ENCODE peak calls at places on chromosomes 6 and 20, in eight cellular contexts. K is left ventricle myocardium inferior, S is tibial nerve, X is adrenal gland, N is neural progenitor cell, D is lung, H is psoas muscle, P is heart right ventricle. R is an unnamed sample. For H3K4me1, the result is how much of the 10 kb centered on the place peaks cover.

GRCh38 chr20:2302369-2302768 is 6.6 kb downstream of the TGM3 start:
- DNase-seq in N (no peak), X (no peak), P (no peak), K (no peak), H (no peak), D (no peak), S (no peak), R (no peak)

GRCh38 chr6:25486580-25486979 is 165.4 kb upstream of the SCGN start:
- DNase-seq in K (no peak), N (no peak), D (no peak), S (no peak), P (no peak), X (no peak), H (no peak), R (no peak)

GRCh38 chr6:147223751-147224150 is 19.5 kb downstream of the STXBP5 start:
- DNase-seq in K (no peak), P (no peak), H (no peak), X (no peak), D (no peak), N (no peak), S (no peak), R (no peak)

GRCh38 chr6:96727144-96727543 is 110.1 kb downstream of the GPR63 start:
- DNase-seq in D (no peak), K (no peak), S (no peak), X (no peak), H (no peak), N (no peak), P (no peak), R (no peak)

GRCh38 chr6:8705435-8706020 is 270.2 kb upstream of the SLC35B3 start:
- DNase-seq in H (no peak), P (no peak), K (no peak), D (no peak), X (no peak), N (peak), S (no peak), R (no peak)

GRCh38 chr6:415087-415486 is 23.5 kb downstream of the IRF4 start:
- DNase-seq in S (no peak), N (no peak), P (no peak), H (no peak), K (no peak), X (no peak), D (no peak), R (no peak)

GRCh38 chr20:3813758-3814581 is 6.4 kb upstream of the AP5S1 start:
- DNase-seq in H (no peak), D (no peak), K (no peak), P (no peak), N (no peak), X (no peak), S (no peak), R (no peak)

GRCh38 chr6:32196682-32197616 is 4.5 kb upstream of the GPSM3 start:
- DNase-seq in X (no peak), D (no peak), H (no peak), K (peak), S (no peak), N (peak), P (peak), R (no peak)

GRCh38 chr6:11653028-11653583 is 115.6 kb downstream of the TMEM170B start:
- DNase-seq in D (no peak), H (no peak), S (no peak), N (no peak), X (peak), K (no peak), P (peak), R (no peak)

GRCh38 chr20:4445780-4446179 is 275.9 kb upstream of the PRND start:
- DNase-seq in K (no peak), P (no peak), S (no peak), H (no peak), D (peak), X (no peak), N (no peak), R (no peak)

GRCh38 chr6:30325150-30325872 is 1.4 kb upstream of the TRIM39 start:
- DNase-seq in P (no peak), S (no peak), X (peak), D (peak), H (peak), N (peak), K (peak), R (peak)

GRCh38 chr6:35727206-35727934 is 9.5 kb upstream of the ARMC12 start:
- DNase-seq in X (peak), N (peak), P (peak), H (peak), D (peak), S (peak), K (peak), R (peak)

GRCh38 chr6:113359155-113360140 is 497.7 kb upstream of the MARCKS start:
- DNase-seq in S (no peak), K (no peak), P (peak), X (no peak), N (no peak), H (no peak), D (no peak), R (no peak)

GRCh38 chr6:36076178-36077088 is 48.8 kb downstream of the MAPK14 start:
- DNase-seq in H (no peak), P (no peak), X (no peak), S (no peak), K (no peak), D (no peak), N (no peak), R (no peak)

GRCh38 chr20:11001767-11002540 is 328.2 kb upstream of the JAG1 start:
- DNase-seq in S (no peak), N (no peak), P (no peak), D (no peak), H (peak), K (no peak), X (no peak), R (no peak)

GRCh38 chr6:20632696-20633095 is 98.4 kb downstream of the CDKAL1 start:
- DNase-seq in K (no peak), P (no peak), X (no peak), H (no peak), D (no peak), S (no peak), N (no peak), R (no peak)

GRCh38 chr20:49132995-49133451 is 55.1 kb downstream of the STAU1 start:
- DNase-seq in N (peak), K (no peak), H (no peak), D (no peak), S (no peak), P (peak), X (peak), R (no peak)

GRCh38 chr20:43170771-43171170 is 18.9 kb downstream of the PTPRT start:
- DNase-seq in D (no peak), X (no peak), H (no peak), K (no peak), N (no peak), P (no peak), S (no peak), R (no peak)

GRCh38 chr6:166417285-166417691 is 34.5 kb upstream of the MPC1 start:
- DNase-seq in K (no peak), P (no peak), N (no peak), D (no peak), H (no peak), S (no peak), X (no peak), R (no peak)

GRCh38 chr6:161407115-161407514 is 133.3 kb upstream of the AGPAT4 start:
- DNase-seq in H (no peak), X (no peak), N (no peak), K (no peak), P (no peak), D (no peak), S (no peak), R (no peak)

GRCh38 chr6:135972586-135972985 is 121.1 kb downstream of the PDE7B start:
- DNase-seq in S (no peak), H (no peak), K (no peak), P (no peak), N (no peak), D (no peak), X (no peak), R (no peak)

GRCh38 chr20:3340443-3340842 is 67.0 kb downstream of the DNAAF9 start:
- DNase-seq in P (peak), X (peak), S (peak), D (peak), N (no peak), H (peak), K (peak), R (no peak)

GRCh38 chr6:3468585-3468984 is 11.7 kb upstream of the SLC22A23 start:
- DNase-seq in X (no peak), D (no peak), S (no peak), N (no peak), P (no peak), H (no peak), K (no peak), R (no peak)

GRCh38 chr6:4632411-4632810 is 143.8 kb upstream of the CDYL start:
- DNase-seq in X (no peak), K (no peak), P (no peak), N (no peak), D (no peak), S (no peak), H (no peak), R (no peak)

GRCh38 chr20:34052414-34052813 is 58.7 kb downstream of the RALY start:
- DNase-seq in D (no peak), P (no peak), H (no peak), K (no peak), S (no peak), N (no peak), X (no peak), R (no peak)

GRCh38 chr6:9522101-9522500 is 892.8 kb downstream of the TFAP2A start:
- DNase-seq in P (no peak), N (no peak), S (no peak), X (no peak), D (no peak), K (no peak), H (no peak), R (no peak)

GRCh38 chr20:49583669-49584417 is 15.9 kb upstream of the PTGIS start:
- DNase-seq in X (peak), P (peak), S (peak), K (peak), H (peak), N (no peak), D (peak), R (no peak)

GRCh38 chr20:21191839-21192238 is 66.0 kb downstream of the KIZ start:
- DNase-seq in N (peak), P (no peak), K (no peak), S (no peak), H (no peak), D (no peak), X (no peak), R (no peak)

GRCh38 chr20:62374431-62375152 is 7.5 kb upstream of the LAMA5 start:
- DNase-seq in P (no peak), H (no peak), D (no peak), N (no peak), K (no peak), X (no peak), S (no peak), R (no peak)
- TF ChIP-seq CTCF in P (no peak), H (no peak), D (no peak), N (no peak), K (no peak), X (no peak), S (no peak), R (no peak)

GRCh38 chr6:107657373-107657754 is 166.7 kb downstream of the SCML4 start:
- DNase-seq in D (no peak), X (no peak), S (no peak), H (no peak), P (no peak), N (no peak), K (no peak), R (no peak)
- H3K4me1 ChIP-seq in D (under half), X (under half), S (under half), H (half or more), P (under half), N (under half), K (half or more), R (under half)

GRCh38 chr6:158517038-158517437 is 42.9 kb upstream of the TMEM181 start:
- DNase-seq in X (no peak), N (no peak), K (no peak), H (no peak), S (no peak), P (no peak), D (no peak), R (no peak)

GRCh38 chr6:158519761-158520160 is 40.1 kb upstream of the TMEM181 start:
- DNase-seq in D (no peak), H (no peak), K (no peak), P (no peak), N (no peak), S (no peak), X (no peak), R (no peak)

GRCh38 chr6:158519354-158519753 is 40.5 kb upstream of the TMEM181 start:
- DNase-seq in S (no peak), N (no peak), H (no peak), P (no peak), X (no peak), D (no peak), K (no peak), R (no peak)

GRCh38 chr6:158517581-158517980 is 42.3 kb upstream of the TMEM181 start:
- DNase-seq in K (no peak), P (no peak), D (no peak), H (no peak), S (no peak), X (no peak), N (no peak), R (no peak)

DNA sequence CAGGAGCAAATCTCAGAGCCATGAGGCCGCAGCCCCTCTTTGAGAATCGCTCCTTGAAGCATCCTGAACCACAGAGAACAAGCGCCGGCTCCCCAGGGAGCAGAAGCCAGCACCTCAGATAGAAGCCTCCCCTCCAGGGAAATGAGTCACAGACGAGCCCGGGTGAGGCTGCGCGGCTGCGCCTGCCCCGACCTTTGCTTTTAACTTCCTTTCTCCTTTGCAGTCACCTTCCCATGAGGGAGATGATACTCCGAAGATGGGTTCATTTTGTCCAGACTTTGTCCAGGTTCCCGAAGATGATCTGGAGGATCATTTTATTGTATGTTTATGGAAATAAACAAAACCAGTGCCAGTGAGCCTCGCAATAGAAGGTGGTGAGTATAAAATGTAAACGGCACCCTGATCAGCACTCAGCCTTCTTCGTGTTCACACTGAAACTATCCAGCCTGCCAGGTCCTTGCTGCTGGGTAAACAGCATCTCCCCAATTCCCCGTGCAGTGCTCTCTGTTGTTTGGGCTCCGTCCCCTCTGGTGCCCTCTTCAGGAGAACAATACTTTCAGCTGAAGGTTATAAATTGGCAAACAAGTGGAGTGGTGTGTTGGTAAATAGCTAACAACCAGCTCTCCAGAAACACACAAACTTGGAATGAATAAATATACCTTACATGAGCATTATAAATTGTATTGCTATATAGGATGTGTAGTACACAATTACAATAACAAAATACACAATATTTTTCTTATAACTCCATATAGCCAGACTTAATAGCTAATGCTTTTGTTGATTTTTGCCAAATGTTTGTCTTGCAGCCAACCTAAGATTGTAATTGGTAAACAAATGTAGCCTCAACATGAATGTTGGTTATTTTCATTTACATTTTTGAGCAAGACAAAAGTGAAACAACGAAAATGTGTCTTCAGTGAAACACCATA is 41.4 kb upstream of the TMEM181 start:
- DNase-seq in N (peak), K (peak), P (peak), H (peak), S (no peak), X (peak), D (no peak), R (no peak)
- H3K4me3 ChIP-seq in N (peak), K (peak), P (no peak), H (peak), S (no peak), X (no peak), D (no peak), R (peak)

GRCh38 chr20:47784599-47785320 is 521 bp downstream of the SULF2 start:
- DNase-seq in D (no peak), P (peak), H (peak), S (no peak), K (peak), N (peak), X (peak), R (no peak)
- TF ChIP-seq CTCF in D (no peak), P (no peak), H (peak), S (no peak), K (peak), N (peak), X (peak), R (peak)

DNA sequence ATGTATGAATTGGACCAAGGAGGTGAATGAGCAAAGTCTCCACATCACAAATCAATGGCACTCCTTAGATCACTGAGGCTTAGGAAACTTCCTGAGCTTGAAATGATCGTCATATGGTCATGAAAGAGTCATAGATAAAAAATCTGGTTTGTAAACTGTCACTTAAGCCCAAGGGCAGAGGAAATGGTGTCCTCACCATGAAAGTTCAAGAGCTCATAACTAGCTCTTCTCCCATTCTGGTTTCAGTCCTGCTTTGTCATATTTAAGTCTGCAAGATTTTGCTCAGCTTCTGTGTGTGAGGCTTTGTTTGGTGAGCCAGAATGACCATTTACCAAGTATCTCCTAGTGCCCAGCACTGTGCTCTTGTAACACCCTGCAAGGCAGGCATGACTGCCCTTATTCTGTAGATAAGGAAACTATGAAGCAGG is 60.5 kb downstream of the GJA10 start:
- DNase-seq in H (no peak), D (no peak), X (no peak), N (no peak), S (no peak), P (no peak), K (no peak), R (no peak)
- H3K4me1 ChIP-seq in H (under half), D (under half), X (under half), N (under half), S (under half), P (under half), K (under half), R (under half)

R was measured in thoracic aorta.